ENCODE peak calls at places on chromosomes 13 and 19, in five cellular contexts. One of them, this sample, is unnamed.

GRCh38 chr13:109140777-109141354 is 511.5 kb downstream of the MYO16 start:
- DNase-seq in tibial nerve: no peak
- DNase-seq in heart left ventricle: no peak
- DNase-seq in heart right ventricle: no peak
- DNase-seq in left ventricle myocardium inferior: no peak
- DNase-seq in this sample: no peak

GRCh38 chr19:2049741-2050348 is 1.2 kb downstream of the MKNK2 start:
- DNase-seq in tibial nerve: peak; percentile 80
- DNase-seq in heart left ventricle: peak; percentile 83
- DNase-seq in heart right ventricle: peak; percentile 76
- DNase-seq in left ventricle myocardium inferior: peak; percentile 83
- DNase-seq in this sample: no peak

GRCh38 chr13:112444001-112444311 is 67.8 kb downstream of the SPACA7 start:
- DNase-seq in tibial nerve: no peak
- DNase-seq in heart left ventricle: peak; percentile 51
- DNase-seq in heart right ventricle: peak; percentile 62
- DNase-seq in left ventricle myocardium inferior: peak; percentile 49
- DNase-seq in this sample: peak; percentile 88

GRCh38 chr13:21476893-21477472 is 17.9 kb upstream of the ZDHHC20 start:
- DNase-seq in tibial nerve: peak; percentile 44
- DNase-seq in heart left ventricle: peak; percentile 83
- DNase-seq in heart right ventricle: peak; percentile 81
- DNase-seq in left ventricle myocardium inferior: peak; percentile 77
- DNase-seq in this sample: peak; percentile 94

GRCh38 chr19:43438291-43439162 is 23.8 kb downstream of the TEX101 start:
- DNase-seq in tibial nerve: no peak
- DNase-seq in heart left ventricle: peak; percentile 82
- DNase-seq in heart right ventricle: peak; percentile 61
- DNase-seq in left ventricle myocardium inferior: peak; percentile 79
- DNase-seq in this sample: no peak

GRCh38 chr19:44113784-44114390 is 688 bp downstream of the ZNF225 start:
- DNase-seq in tibial nerve: no peak
- DNase-seq in heart left ventricle: no peak
- DNase-seq in heart right ventricle: no peak
- DNase-seq in left ventricle myocardium inferior: no peak
- DNase-seq in this sample: no peak

GRCh38 chr19:46746281-46746965 is at the start of gene STRN4:
- DNase-seq in tibial nerve: no peak
- DNase-seq in heart left ventricle: peak; percentile 71
- DNase-seq in heart right ventricle: peak; percentile 63
- DNase-seq in left ventricle myocardium inferior: peak; percentile 55
- DNase-seq in this sample: peak; percentile 34

GRCh38 chr19:1066748-1067340 is at the start of gene ARHGAP45:
- DNase-seq in tibial nerve: no peak
- DNase-seq in heart left ventricle: no peak
- DNase-seq in heart right ventricle: peak; percentile 55
- DNase-seq in left ventricle myocardium inferior: no peak
- DNase-seq in this sample: peak; percentile 54

GRCh38 chr19:1514986-1515721 is 2.3 kb upstream of the ADAMTSL5 start:
- DNase-seq in tibial nerve: no peak
- DNase-seq in heart left ventricle: no peak
- DNase-seq in heart right ventricle: no peak
- DNase-seq in left ventricle myocardium inferior: no peak
- DNase-seq in this sample: no peak

GRCh38 chr19:43723588-43723987 is 7.7 kb downstream of the IRGC start:
- DNase-seq in tibial nerve: no peak
- DNase-seq in heart left ventricle: no peak
- DNase-seq in heart right ventricle: no peak
- DNase-seq in left ventricle myocardium inferior: no peak
- DNase-seq in this sample: no peak

GRCh38 chr13:95247857-95248256 is 53.4 kb downstream of the ABCC4 start:
- DNase-seq in tibial nerve: no peak
- DNase-seq in heart left ventricle: no peak
- DNase-seq in heart right ventricle: no peak
- DNase-seq in left ventricle myocardium inferior: no peak
- DNase-seq in this sample: no peak

GRCh38 chr13:33206425-33206824 is 79.1 kb downstream of the STARD13 start:
- DNase-seq in tibial nerve: no peak
- DNase-seq in heart left ventricle: no peak
- DNase-seq in heart right ventricle: no peak
- DNase-seq in left ventricle myocardium inferior: no peak
- DNase-seq in this sample: no peak

GRCh38 chr19:17076539-17076919 is 952 bp downstream of the MYO9B start:
- DNase-seq in tibial nerve: no peak
- DNase-seq in heart left ventricle: peak; percentile 43
- DNase-seq in heart right ventricle: no peak
- DNase-seq in left ventricle myocardium inferior: no peak
- DNase-seq in this sample: no peak

GRCh38 chr13:99347335-99347878 is 40.2 kb upstream of the GPR183 start:
- DNase-seq in tibial nerve: no peak
- DNase-seq in heart left ventricle: no peak
- DNase-seq in heart right ventricle: no peak
- DNase-seq in left ventricle myocardium inferior: no peak
- DNase-seq in this sample: no peak
- TF ChIP-seq CTCF in tibial nerve: no peak
- TF ChIP-seq CTCF in heart left ventricle: no peak
- TF ChIP-seq CTCF in heart right ventricle: no peak
- TF ChIP-seq CTCF in left ventricle myocardium inferior: no peak
- TF ChIP-seq CTCF in this sample: no peak

GRCh38 chr19:33498391-33499000 is 23.1 kb downstream of the PEPD start:
- DNase-seq in tibial nerve: no peak
- DNase-seq in heart left ventricle: peak; percentile 7
- DNase-seq in heart right ventricle: no peak
- DNase-seq in left ventricle myocardium inferior: no peak
- DNase-seq in this sample: no peak

GRCh38 chr19:33497778-33498175 is 23.8 kb downstream of the PEPD start:
- DNase-seq in tibial nerve: no peak
- DNase-seq in heart left ventricle: peak; percentile 2
- DNase-seq in heart right ventricle: no peak
- DNase-seq in left ventricle myocardium inferior: no peak
- DNase-seq in this sample: no peak

GRCh38 chr19:33500586-33500985 is 21.0 kb downstream of the PEPD start:
- DNase-seq in tibial nerve: no peak
- DNase-seq in heart left ventricle: peak; percentile 12
- DNase-seq in heart right ventricle: no peak
- DNase-seq in left ventricle myocardium inferior: no peak
- DNase-seq in this sample: no peak

GRCh38 chr19:33499671-33500506 is 21.7 kb downstream of the PEPD start:
- DNase-seq in tibial nerve: no peak
- DNase-seq in heart left ventricle: peak; percentile 15
- DNase-seq in heart right ventricle: no peak
- DNase-seq in left ventricle myocardium inferior: no peak
- DNase-seq in this sample: no peak

GRCh38 chr19:33499248-33499647 is 22.3 kb downstream of the PEPD start:
- DNase-seq in tibial nerve: no peak
- DNase-seq in heart left ventricle: peak; percentile 10
- DNase-seq in heart right ventricle: no peak
- DNase-seq in left ventricle myocardium inferior: no peak
- DNase-seq in this sample: no peak
- H3K36me3 ChIP-seq in tibial nerve: no peaks in the 10 kb centered on the region
- H3K36me3 ChIP-seq in heart left ventricle: peaks cover 45% of the 10 kb centered on the region
- H3K36me3 ChIP-seq in heart right ventricle: no peaks in the 10 kb centered on the region
- H3K36me3 ChIP-seq in left ventricle myocardium inferior: peaks cover 43% of the 10 kb centered on the region
- H3K36me3 ChIP-seq in this sample: peaks cover 4% of the 10 kb centered on the region

GRCh38 chr19:12379732-12380443 is 14.4 kb upstream of the ZNF442 start:
- DNase-seq in tibial nerve: no peak
- DNase-seq in heart left ventricle: no peak
- DNase-seq in heart right ventricle: no peak
- DNase-seq in left ventricle myocardium inferior: no peak
- DNase-seq in this sample: no peak
- H3K9me3 ChIP-seq in tibial nerve: no peaks in the 10 kb centered on the region
- H3K9me3 ChIP-seq in heart left ventricle: peaks cover 63% of the 10 kb centered on the region
- H3K9me3 ChIP-seq in heart right ventricle: peaks cover 45% of the 10 kb centered on the region
- H3K9me3 ChIP-seq in left ventricle myocardium inferior: peaks cover 57% of the 10 kb centered on the region
- H3K9me3 ChIP-seq in this sample: peaks cover 7% of the 10 kb centered on the region

GRCh38 chr13:93004919-93005318 is 221.7 kb upstream of the GPC6 start:
- DNase-seq in tibial nerve: no peak
- DNase-seq in heart left ventricle: no peak
- DNase-seq in heart right ventricle: no peak
- DNase-seq in left ventricle myocardium inferior: no peak
- DNase-seq in this sample: peak; percentile 58
- TF ChIP-seq CTCF in tibial nerve: no peak
- TF ChIP-seq CTCF in heart left ventricle: no peak
- TF ChIP-seq CTCF in heart right ventricle: no peak
- TF ChIP-seq CTCF in left ventricle myocardium inferior: no peak
- TF ChIP-seq CTCF in this sample: peak; percentile 79

GRCh38 chr19:41863209-41863931 is 3.3 kb downstream of the RPS19 start:
- DNase-seq in tibial nerve: no peak
- DNase-seq in heart left ventricle: no peak
- DNase-seq in heart right ventricle: no peak
- DNase-seq in left ventricle myocardium inferior: no peak
- DNase-seq in this sample: no peak
- H3K36me3 ChIP-seq in tibial nerve: no peaks in the 10 kb centered on the region
- H3K36me3 ChIP-seq in heart left ventricle: peaks cover 59% of the 10 kb centered on the region
- H3K36me3 ChIP-seq in heart right ventricle: no peaks in the 10 kb centered on the region
- H3K36me3 ChIP-seq in left ventricle myocardium inferior: peaks cover 70% of the 10 kb centered on the region
- H3K36me3 ChIP-seq in this sample: peaks cover 81% of the 10 kb centered on the region

DNA sequence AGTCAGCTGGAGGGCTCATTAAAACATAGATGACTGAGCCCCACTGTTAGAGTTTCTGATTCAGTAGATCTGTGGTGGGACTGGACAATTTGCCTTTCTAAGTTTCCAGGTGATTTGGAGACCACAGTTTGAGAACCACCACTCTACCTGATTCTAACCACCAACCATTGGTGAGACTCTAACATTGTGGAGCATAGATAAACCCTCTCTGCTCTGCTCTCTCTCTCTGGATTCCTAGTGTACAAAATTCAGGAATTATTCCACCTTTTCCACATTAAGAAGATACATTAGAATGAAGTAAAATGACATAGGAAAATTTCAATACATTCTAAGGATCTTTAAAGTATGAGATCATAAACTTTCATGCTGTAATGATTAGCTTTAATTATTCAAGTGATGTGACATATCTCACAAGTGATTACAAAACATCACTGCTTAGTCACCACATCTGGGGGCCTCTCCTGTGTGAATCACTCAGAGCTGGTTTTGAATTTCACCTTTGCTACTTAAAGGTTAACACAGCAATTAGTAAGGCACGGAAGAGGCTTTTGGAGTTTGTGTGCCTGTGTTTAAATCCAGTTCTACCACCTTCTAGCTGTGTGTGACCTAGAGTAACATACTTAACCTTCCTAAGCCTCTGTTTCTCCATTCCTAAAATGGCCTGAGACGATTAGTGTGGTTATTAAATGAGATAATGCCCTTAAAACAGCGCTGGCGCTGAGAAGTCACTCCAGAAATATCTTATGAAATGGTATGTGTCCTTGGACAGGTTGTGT is 78.5 kb upstream of the NBEA start:
- DNase-seq in tibial nerve: no peak
- DNase-seq in heart left ventricle: no peak
- DNase-seq in heart right ventricle: no peak
- DNase-seq in left ventricle myocardium inferior: no peak
- DNase-seq in this sample: no peak
- H3K9me3 ChIP-seq in tibial nerve: no peaks in the 10 kb centered on the region
- H3K9me3 ChIP-seq in heart left ventricle: no peaks in the 10 kb centered on the region
- H3K9me3 ChIP-seq in heart right ventricle: no peaks in the 10 kb centered on the region
- H3K9me3 ChIP-seq in left ventricle myocardium inferior: no peaks in the 10 kb centered on the region
- H3K9me3 ChIP-seq in this sample: no peaks in the 10 kb centered on the region

GRCh38 chr13:49098771-49099512 is 121.2 kb upstream of the MLNR start:
- DNase-seq in tibial nerve: no peak
- DNase-seq in heart left ventricle: no peak
- DNase-seq in heart right ventricle: no peak
- DNase-seq in left ventricle myocardium inferior: no peak
- DNase-seq in this sample: no peak
- TF ChIP-seq CTCF in tibial nerve: no peak
- TF ChIP-seq CTCF in heart left ventricle: peak; percentile 58
- TF ChIP-seq CTCF in heart right ventricle: peak; percentile 69
- TF ChIP-seq CTCF in left ventricle myocardium inferior: peak; percentile 63
- TF ChIP-seq CTCF in this sample: no peak

DNA sequence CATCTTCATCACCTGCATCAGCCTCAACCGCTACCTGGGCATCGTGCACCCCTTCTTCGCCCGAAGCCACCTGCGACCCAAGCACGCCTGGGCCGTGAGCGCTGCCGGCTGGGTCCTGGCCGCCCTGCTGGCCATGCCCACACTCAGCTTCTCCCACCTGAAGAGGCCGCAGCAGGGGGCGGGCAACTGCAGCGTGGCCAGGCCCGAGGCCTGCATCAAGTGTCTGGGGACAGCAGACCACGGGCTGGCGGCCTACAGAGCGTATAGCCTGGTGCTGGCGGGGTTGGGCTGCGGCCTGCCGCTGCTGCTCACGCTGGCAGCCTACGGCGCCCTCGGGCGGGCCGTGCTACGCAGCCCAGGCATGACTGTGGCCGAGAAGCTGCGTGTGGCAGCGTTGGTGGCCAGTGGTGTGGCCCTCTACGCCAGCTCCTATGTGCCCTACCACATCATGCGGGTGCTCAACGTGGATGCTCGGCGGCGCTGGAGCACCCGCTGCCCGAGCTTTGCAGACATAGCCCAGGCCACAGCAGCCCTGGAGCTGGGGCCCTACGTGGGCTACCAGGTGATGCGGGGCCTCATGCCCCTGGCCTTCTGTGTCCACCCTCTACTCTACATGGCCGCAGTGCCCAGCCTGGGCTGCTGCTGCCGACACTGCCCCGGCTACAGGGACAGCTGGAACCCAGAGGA is 2.6 kb downstream of the P2RY11 start:
- DNase-seq in tibial nerve: no peak
- DNase-seq in heart left ventricle: no peak
- DNase-seq in heart right ventricle: no peak
- DNase-seq in left ventricle myocardium inferior: no peak
- DNase-seq in this sample: no peak
- H3K36me3 ChIP-seq in tibial nerve: peaks cover 15% of the 10 kb centered on the region
- H3K36me3 ChIP-seq in heart left ventricle: peaks cover 64% of the 10 kb centered on the region
- H3K36me3 ChIP-seq in heart right ventricle: peaks cover 14% of the 10 kb centered on the region
- H3K36me3 ChIP-seq in left ventricle myocardium inferior: peaks cover 66% of the 10 kb centered on the region
- H3K36me3 ChIP-seq in this sample: peaks cover 68% of the 10 kb centered on the region